ENCODE peak calls at places on chromosomes 6 and 20, in four cellular contexts. N is IMR-90, G is esophagus squamous epithelium, T is HCT116. E is an unnamed sample.
A peak's percentile ranks its signal among the peaks of the same experiment; 100 is the strongest.

GRCh38 chr6:5484692-5485091 is 223.4 kb downstream of the FARS2 start:
- DNase-seq in N (no peak), G (no peak), T (no peak), E (no peak)

GRCh38 chr6:83917001-83917400 is 57.5 kb downstream of the CYB5R4 start:
- DNase-seq in N (peak; percentile 4), G (no peak), T (no peak), E (no peak)

GRCh38 chr6:64250126-64250525 is 614.5 kb downstream of the PHF3 start:
- DNase-seq in N (peak; percentile 84), G (no peak), T (no peak), E (no peak)

GRCh38 chr6:107491791-107492674 is 2.1 kb downstream of the SOBP start:
- DNase-seq in N (peak; percentile 56), G (no peak), T (no peak), E (peak; percentile 22)

GRCh38 chr6:141562181-141562800 is 570.4 kb upstream of the GJE1 start:
- DNase-seq in N (no peak), G (no peak), T (no peak), E (no peak)

GRCh38 chr6:92708945-92709344 is 710.4 kb downstream of the EPHA7 start:
- DNase-seq in N (peak; percentile 12), G (no peak), T (no peak), E (no peak)

GRCh38 chr20:32019156-32019510 is 8.9 kb downstream of the CCM2L start:
- DNase-seq in N (no peak), G (no peak), T (no peak), E (no peak)

GRCh38 chr20:18404172-18404571 is 62.7 kb downstream of the DZANK1 start:
- DNase-seq in N (no peak), G (no peak), T (no peak), E (no peak)

GRCh38 chr20:46808565-46808964 is 86.1 kb upstream of the EYA2 start:
- DNase-seq in N (no peak), G (no peak), T (no peak), E (no peak)

GRCh38 chr20:49916146-49917002 is 1.0 kb upstream of the SPATA2 start:
- DNase-seq in N (peak; percentile 55), G (no peak), T (no peak), E (peak; percentile 61)

GRCh38 chr20:44691424-44692423 is 23.4 kb upstream of the CCN5 start:
- DNase-seq in N (no peak), G (no peak), T (no peak), E (no peak)

GRCh38 chr20:52105045-52105572 is 86.5 kb downstream of the ZFP64 start:
- DNase-seq in N (peak; percentile 26), G (no peak), T (no peak), E (no peak)

GRCh38 chr6:91476000-91476399 is 889.1 kb upstream of the MAP3K7 start:
- DNase-seq in N (peak; percentile 78), G (no peak), T (no peak), E (no peak)

GRCh38 chr6:116096979-116097816 is 3.5 kb upstream of the NT5DC1 start:
- DNase-seq in N (peak; percentile 44), G (no peak), T (no peak), E (no peak)

GRCh38 chr6:56370127-56370540 is 122.8 kb upstream of the COL21A1 start:
- DNase-seq in N (no peak), G (no peak), T (peak; percentile 76), E (peak; percentile 72)

GRCh38 chr6:169328112-169328801 is 74.6 kb upstream of the THBS2 start:
- DNase-seq in N (peak; percentile 85), G (no peak), T (no peak), E (no peak)

GRCh38 chr20:62200491-62201172 is 17.8 kb downstream of the MTG2 start:
- DNase-seq in N (no peak), G (no peak), T (no peak), E (no peak)

GRCh38 chr6:163148781-163149534 is 265.6 kb upstream of the QKI start:
- DNase-seq in N (no peak), G (no peak), T (no peak), E (no peak)

GRCh38 chr6:170297577-170298330 is 6.9 kb upstream of the DLL1 start:
- DNase-seq in N (no peak), G (no peak), T (no peak), E (no peak)

GRCh38 chr6:56073761-56074160 is 173.6 kb downstream of the COL21A1 start:
- DNase-seq in N (no peak), G (no peak), T (no peak), E (no peak)

GRCh38 chr20:23637282-23638221 is at the start of gene CST3:
- DNase-seq in N (peak; percentile 81), G (no peak), T (peak; percentile 68), E (peak; percentile 85)

GRCh38 chr20:23638309-23638708 is 554 bp upstream of the CST3 start:
- DNase-seq in N (no peak), G (no peak), T (no peak), E (no peak)

GRCh38 chr20:23634985-23635767 is 2.6 kb downstream of the CST3 start:
- DNase-seq in N (no peak), G (no peak), T (no peak), E (peak; percentile 96)

GRCh38 chr20:23636908-23637281 is 860 bp downstream of the CST3 start:
- DNase-seq in N (no peak), G (no peak), T (no peak), E (no peak)

DNA sequence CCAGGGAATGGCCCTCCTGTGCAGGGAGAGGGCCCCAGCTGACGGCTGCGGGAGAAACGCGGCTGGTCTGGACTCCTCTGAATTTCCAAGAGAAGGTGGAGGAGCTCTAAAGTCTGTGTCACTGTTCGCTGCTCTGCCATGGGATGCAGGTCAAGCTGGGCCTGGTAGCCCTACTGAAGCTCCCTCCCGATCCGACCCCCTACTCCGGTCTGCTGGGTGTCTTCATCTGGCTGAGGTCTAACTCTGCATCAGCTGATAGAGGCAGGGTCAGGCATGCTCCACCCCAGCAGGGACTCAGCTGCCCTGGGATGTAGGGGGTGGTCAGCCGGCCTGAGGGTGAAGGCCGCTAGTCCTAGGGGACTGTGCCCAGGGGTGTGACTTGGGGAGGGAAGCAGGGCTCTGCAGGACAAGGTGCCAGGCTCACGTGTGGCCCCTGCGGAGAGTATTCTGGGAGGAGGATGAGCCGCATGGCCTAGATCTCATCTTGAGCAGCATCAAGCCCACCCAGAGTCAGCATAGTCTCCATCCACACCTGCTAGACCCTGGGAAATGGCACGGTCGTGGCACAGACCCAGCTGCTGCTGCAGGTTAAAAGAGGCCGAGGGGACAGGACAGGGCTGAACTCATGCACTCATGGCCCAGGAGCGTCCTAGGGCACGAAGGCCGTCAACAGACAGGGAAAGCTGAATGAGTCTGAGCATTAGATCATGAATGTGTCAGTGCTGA is 1.4 kb downstream of the CST3 start:
- DNase-seq in N (no peak), G (no peak), T (no peak), E (no peak)
- TF ChIP-seq POLR2A in N (no peak), G (no peak), T (no peak), E (no peak)

GRCh38 chr20:33992923-33993799 is 550 bp upstream of the RALY start:
- DNase-seq in N (peak; percentile 99), G (peak; percentile 96), T (peak; percentile 95), E (peak; percentile 99)

GRCh38 chr20:33994624-33994913 is 858 bp downstream of the RALY start:
- DNase-seq in N (no peak), G (no peak), T (no peak), E (no peak)

GRCh38 chr20:33992145-33992922 is 1.4 kb upstream of the RALY start:
- DNase-seq in N (peak; percentile 54), G (no peak), T (no peak), E (no peak)

GRCh38 chr20:33995053-33995816 is 1.5 kb downstream of the RALY start:
- DNase-seq in N (no peak), G (no peak), T (no peak), E (no peak)

DNA sequence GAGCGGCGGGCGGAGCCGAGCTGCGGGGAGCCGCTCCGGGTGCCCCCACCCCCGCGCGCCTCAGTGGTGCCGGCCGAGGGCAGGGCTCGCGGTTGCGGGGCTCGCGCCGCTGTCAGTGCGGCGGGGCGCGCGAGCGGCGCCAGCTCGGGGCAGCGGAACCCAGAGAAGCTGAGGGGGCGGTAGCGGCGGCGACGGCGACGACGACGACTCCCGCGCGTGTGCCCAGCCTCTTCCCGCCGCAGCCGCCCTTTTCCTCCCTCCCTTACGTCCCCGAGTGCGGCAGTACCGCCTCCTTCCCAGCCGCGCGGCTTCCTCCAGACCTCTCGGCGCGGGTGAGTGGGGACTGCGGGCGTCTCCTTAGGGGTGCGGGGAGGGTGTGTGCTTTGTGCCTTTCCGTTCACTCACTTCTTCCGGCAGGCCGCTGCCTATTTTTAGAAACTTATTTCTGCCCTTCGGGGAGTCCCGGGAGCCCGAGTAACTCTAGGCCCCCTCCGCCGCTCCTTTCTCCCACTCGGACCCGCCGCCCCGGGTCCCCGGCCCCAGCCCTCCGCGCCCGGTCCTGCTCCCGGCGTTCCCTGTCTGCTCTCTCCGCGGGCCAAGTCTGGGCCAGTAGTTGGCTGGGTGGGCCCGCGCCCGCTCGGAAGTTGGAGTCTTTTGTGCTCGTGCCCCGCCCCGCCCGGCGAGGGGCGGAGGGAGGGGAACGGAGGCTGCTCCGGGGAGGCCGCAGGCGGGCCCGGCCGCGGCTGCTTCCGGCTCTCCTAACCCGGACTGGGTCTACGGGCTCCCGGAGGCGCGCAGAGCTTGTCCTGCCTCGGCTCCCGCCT is at the start of gene RALY:
- DNase-seq in N (peak; percentile 72), G (peak; percentile 26), T (peak; percentile 24), E (peak; percentile 78)
- TF ChIP-seq POLR2A in N (peak; percentile 97), G (peak; percentile 98), T (peak; percentile 84), E (no peak)

DNA sequence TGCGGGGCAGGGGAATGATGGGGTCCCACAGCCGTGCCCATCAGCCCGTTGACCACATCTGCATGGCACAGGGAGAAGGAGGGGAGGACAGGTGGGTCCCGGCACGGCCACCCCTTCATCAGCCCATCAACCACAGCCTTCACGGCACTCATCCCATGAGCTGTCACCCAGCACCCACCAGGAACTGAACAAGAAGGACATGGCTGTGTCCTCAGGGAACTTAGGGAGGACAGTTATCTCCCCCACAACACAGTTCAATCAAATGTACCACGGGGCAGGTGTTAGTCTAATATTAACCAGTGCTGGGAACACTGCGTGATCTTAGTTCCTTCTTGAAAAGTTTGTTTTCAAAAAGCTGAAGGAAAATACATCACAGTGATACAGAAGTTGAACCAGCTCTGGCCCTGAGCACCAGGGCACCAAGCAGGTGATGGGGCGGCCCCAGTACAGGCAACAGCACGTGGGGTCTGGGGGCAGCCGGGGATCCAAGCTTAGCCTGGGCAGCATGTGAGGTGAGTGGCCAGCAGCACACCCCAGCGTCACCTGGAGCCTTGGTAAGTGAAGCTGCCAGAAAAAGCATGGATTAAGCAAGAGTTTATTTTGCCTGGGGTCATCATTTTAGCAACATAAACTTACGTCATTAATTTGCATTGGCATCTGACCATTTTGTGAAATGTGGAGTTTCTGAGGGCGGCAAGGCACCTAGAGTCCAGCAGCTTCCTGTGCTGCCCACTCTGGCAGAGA is 35.5 kb upstream of the AFDN start:
- DNase-seq in N (no peak), G (no peak), T (no peak), E (peak; percentile 68)
- TF ChIP-seq POLR2A in N (no peak), G (no peak), T (no peak), E (no peak)

DNA sequence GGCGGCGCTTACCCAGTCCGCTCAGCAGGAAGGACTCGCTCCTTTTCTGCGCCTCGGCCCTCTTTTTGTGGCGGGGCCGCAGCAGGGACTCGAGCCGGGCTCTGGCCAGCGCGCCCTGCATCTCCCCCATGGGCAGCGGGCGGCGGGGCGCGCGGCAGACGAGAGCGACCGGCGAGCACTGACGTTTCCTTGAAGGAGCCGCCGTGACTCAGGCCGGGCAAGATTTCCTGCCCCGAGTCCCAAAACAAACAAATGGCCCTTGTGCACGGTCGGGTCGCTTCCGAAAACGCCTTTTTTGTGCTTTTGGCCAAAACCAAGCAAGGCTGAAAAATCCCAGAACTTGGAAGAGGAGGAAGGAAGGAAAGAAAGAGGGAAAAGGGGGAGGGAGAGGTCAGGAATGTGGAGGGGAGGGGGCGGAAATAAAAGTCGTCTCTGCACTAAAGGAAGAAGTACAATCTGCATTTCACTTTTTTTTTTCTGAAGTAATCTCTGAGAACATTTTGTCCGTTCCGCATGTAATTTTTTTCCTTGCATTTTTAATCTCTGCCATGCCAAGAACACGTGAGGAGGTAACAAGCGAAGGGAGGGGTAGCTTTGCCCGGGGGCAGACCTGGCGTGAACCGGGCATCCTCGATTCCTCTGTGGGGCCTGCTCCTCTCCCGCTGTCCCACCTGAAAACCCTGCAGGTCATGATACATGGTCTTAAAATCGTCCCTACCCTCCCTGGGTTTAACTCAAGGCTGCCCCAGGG is 123.3 kb upstream of the SLC2A12 start:
- DNase-seq in N (peak; percentile 78), G (peak; percentile 46), T (peak; percentile 29), E (peak; percentile 73)
- TF ChIP-seq POLR2A in N (no peak), G (no peak), T (no peak), E (no peak)